ENCODE peak calls at places on chromosome 5, in five cellular contexts. One of them, this sample, is unnamed.

GRCh38 chr5:148794729-148795590 is 31.5 kb upstream of the ADRB2 start:
- DNase-seq in GM12891: no peak
- DNase-seq in HepG2: no peak
- DNase-seq in GM12878: no peak
- DNase-seq in H1: no peak
- DNase-seq in this sample: no peak

GRCh38 chr5:57171818-57172465 is 1.9 kb upstream of the GPBP1 start:
- DNase-seq in GM12891: no peak
- DNase-seq in HepG2: no peak
- DNase-seq in GM12878: no peak
- DNase-seq in H1: no peak
- DNase-seq in this sample: no peak

GRCh38 chr5:103465891-103466290 is 96.7 kb downstream of the NUDT12 start:
- DNase-seq in GM12891: no peak
- DNase-seq in HepG2: no peak
- DNase-seq in GM12878: no peak
- DNase-seq in H1: no peak
- DNase-seq in this sample: no peak

GRCh38 chr5:82597437-82597836 is 319.3 kb upstream of the RPS23 start:
- DNase-seq in GM12891: no peak
- DNase-seq in HepG2: no peak
- DNase-seq in GM12878: no peak
- DNase-seq in H1: no peak
- DNase-seq in this sample: no peak

GRCh38 chr5:79235222-79235577 is 731 bp upstream of the JMY start:
- DNase-seq in GM12891: no peak
- DNase-seq in HepG2: peak
- DNase-seq in GM12878: no peak
- DNase-seq in H1: no peak
- DNase-seq in this sample: no peak

GRCh38 chr5:61931236-61931635 is 374.8 kb upstream of the KIF2A start:
- DNase-seq in GM12891: no peak
- DNase-seq in HepG2: no peak
- DNase-seq in GM12878: no peak
- DNase-seq in H1: no peak
- DNase-seq in this sample: no peak

GRCh38 chr5:166562246-166562645 is 1729.2 kb upstream of the WWC1 start:
- DNase-seq in GM12891: no peak
- DNase-seq in HepG2: no peak
- DNase-seq in GM12878: no peak
- DNase-seq in H1: no peak
- DNase-seq in this sample: no peak

GRCh38 chr5:93884254-93884653 is 142.9 kb upstream of the POU5F2 start:
- DNase-seq in GM12891: no peak
- DNase-seq in HepG2: no peak
- DNase-seq in GM12878: no peak
- DNase-seq in H1: no peak
- DNase-seq in this sample: no peak

GRCh38 chr5:57684299-57684702 is 201.7 kb upstream of the ACTBL2 start:
- DNase-seq in GM12891: no peak
- DNase-seq in HepG2: no peak
- DNase-seq in GM12878: no peak
- DNase-seq in H1: no peak
- DNase-seq in this sample: no peak

GRCh38 chr5:113119271-113119924 is 142.8 kb downstream of the DCP2 start:
- DNase-seq in GM12891: no peak
- DNase-seq in HepG2: no peak
- DNase-seq in GM12878: no peak
- DNase-seq in H1: no peak
- DNase-seq in this sample: no peak

GRCh38 chr5:145887976-145888574 is 15.3 kb upstream of the GRXCR2 start:
- DNase-seq in GM12891: no peak
- DNase-seq in HepG2: peak
- DNase-seq in GM12878: no peak
- DNase-seq in H1: peak
- DNase-seq in this sample: no peak

GRCh38 chr5:78720997-78721396 is 72.4 kb upstream of the LHFPL2 start:
- DNase-seq in GM12891: no peak
- DNase-seq in HepG2: no peak
- DNase-seq in GM12878: no peak
- DNase-seq in H1: no peak
- DNase-seq in this sample: no peak

GRCh38 chr5:102152906-102153787 is 142.9 kb downstream of the SLCO4C1 start:
- DNase-seq in GM12891: no peak
- DNase-seq in HepG2: peak
- DNase-seq in GM12878: no peak
- DNase-seq in H1: no peak
- DNase-seq in this sample: no peak

GRCh38 chr5:91643796-91644195 is 260.7 kb upstream of the ARRDC3 start:
- DNase-seq in GM12891: no peak
- DNase-seq in HepG2: no peak
- DNase-seq in GM12878: no peak
- DNase-seq in H1: no peak
- DNase-seq in this sample: no peak

GRCh38 chr5:43555895-43556606 is 826 bp downstream of the PAIP1 start:
- DNase-seq in GM12891: peak
- DNase-seq in HepG2: peak
- DNase-seq in GM12878: no peak
- DNase-seq in H1: no peak
- DNase-seq in this sample: peak

GRCh38 chr5:146794326-146795029 is 84.1 kb downstream of the PPP2R2B start:
- DNase-seq in GM12891: no peak
- DNase-seq in HepG2: no peak
- DNase-seq in GM12878: no peak
- DNase-seq in H1: no peak
- DNase-seq in this sample: no peak

GRCh38 chr5:96072791-96073165 is 111.1 kb upstream of the ELL2 start:
- DNase-seq in GM12891: no peak
- DNase-seq in HepG2: no peak
- DNase-seq in GM12878: no peak
- DNase-seq in H1: no peak
- DNase-seq in this sample: no peak

GRCh38 chr5:33513786-33514185 is 73.0 kb downstream of the TARS1 start:
- DNase-seq in GM12891: no peak
- DNase-seq in HepG2: no peak
- DNase-seq in GM12878: no peak
- DNase-seq in H1: no peak
- DNase-seq in this sample: no peak

GRCh38 chr5:125045647-125046046 is 299.2 kb upstream of the ZNF608 start:
- DNase-seq in GM12891: no peak
- DNase-seq in HepG2: no peak
- DNase-seq in GM12878: no peak
- DNase-seq in H1: no peak
- DNase-seq in this sample: no peak

DNA sequence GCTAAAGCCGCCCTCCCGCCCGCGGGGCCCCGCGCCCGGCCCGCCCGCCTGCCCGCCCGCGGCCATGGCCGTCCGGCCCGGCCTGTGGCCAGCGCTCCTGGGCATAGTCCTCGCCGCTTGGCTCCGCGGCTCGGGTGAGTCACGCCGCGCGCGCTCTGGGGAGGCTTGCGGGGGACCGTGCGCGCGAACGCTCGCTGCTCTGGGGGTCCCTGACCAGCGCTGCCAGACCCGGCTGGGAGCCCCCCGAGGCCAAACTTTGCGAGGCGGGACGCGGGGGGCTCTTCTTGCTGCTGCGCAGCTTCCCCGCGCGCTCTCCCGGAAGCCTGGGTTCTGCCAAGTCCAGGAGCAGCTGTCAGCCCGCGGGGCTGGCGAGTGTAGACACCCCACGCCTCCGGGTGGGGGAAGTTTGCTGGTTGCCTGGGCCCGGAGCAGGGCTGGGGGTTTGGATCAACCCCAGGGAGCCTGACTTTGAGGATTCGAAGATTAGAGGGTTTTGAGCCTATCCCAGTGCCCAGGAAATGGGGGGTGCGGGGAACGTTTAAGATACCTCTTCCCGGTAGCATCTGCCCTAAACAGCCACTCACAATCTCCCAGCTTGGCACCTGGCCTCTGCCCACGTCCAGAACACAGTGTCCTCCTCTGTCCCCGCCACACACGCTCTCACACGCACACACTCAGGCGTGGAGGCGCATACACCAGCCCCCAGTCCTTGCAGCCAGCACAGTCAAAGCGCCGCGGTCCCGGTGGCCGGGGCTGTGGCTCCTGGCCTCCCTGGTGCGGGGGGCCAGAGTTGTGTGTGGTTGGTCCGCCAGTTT is 535 bp downstream of the UNC5A start:
- DNase-seq in GM12891: no peak
- DNase-seq in HepG2: no peak
- DNase-seq in GM12878: no peak
- DNase-seq in H1: no peak
- DNase-seq in this sample: no peak
- TF ChIP-seq TAF1 in GM12891: no peak
- TF ChIP-seq TAF1 in HepG2: no peak
- TF ChIP-seq TAF1 in GM12878: no peak
- TF ChIP-seq TAF1 in H1: no peak
- TF ChIP-seq TAF1 in this sample: no peak

GRCh38 chr5:10744681-10745080 is 16.4 kb downstream of the DAP start:
- DNase-seq in GM12891: no peak
- DNase-seq in HepG2: no peak
- DNase-seq in GM12878: no peak
- DNase-seq in H1: no peak
- DNase-seq in this sample: no peak

GRCh38 chr5:10745133-10745532 is 15.9 kb downstream of the DAP start:
- DNase-seq in GM12891: no peak
- DNase-seq in HepG2: no peak
- DNase-seq in GM12878: no peak
- DNase-seq in H1: no peak
- DNase-seq in this sample: no peak

GRCh38 chr5:10750909-10751308 is 10.1 kb downstream of the DAP start:
- DNase-seq in GM12891: no peak
- DNase-seq in HepG2: no peak
- DNase-seq in GM12878: no peak
- DNase-seq in H1: no peak
- DNase-seq in this sample: no peak

GRCh38 chr5:10747678-10748622 is 13.1 kb downstream of the DAP start:
- DNase-seq in GM12891: no peak
- DNase-seq in HepG2: peak
- DNase-seq in GM12878: no peak
- DNase-seq in H1: no peak
- DNase-seq in this sample: no peak

DNA sequence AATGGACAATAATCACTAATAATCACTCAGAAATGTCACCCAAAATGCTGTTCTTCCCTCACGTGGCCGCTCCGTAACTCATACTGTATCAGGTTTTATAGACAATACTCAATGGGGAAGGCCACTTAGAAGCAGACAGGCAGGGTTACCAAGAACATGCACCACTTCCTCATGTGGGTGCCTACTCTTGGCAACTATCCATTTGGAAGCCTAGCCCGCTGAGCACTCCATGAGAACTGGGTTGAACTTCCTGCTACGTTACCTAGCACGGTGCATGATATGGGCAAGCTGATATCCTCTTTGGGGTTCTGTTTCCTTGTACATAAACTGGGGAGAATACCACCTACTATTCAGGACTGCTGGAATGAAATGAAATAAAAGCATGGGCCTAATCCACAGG is 14.3 kb downstream of the DAP start:
- DNase-seq in GM12891: no peak
- DNase-seq in HepG2: no peak
- DNase-seq in GM12878: no peak
- DNase-seq in H1: no peak
- DNase-seq in this sample: no peak
- TF ChIP-seq POLR2AphosphoS5 in GM12891: no peak
- TF ChIP-seq POLR2AphosphoS5 in HepG2: no peak
- TF ChIP-seq POLR2AphosphoS5 in GM12878: no peak
- TF ChIP-seq POLR2AphosphoS5 in H1: no peak
- TF ChIP-seq POLR2AphosphoS5 in this sample: no peak

GRCh38 chr5:35182541-35183242 is 47.6 kb downstream of the PRLR start:
- DNase-seq in GM12891: no peak
- DNase-seq in HepG2: no peak
- DNase-seq in GM12878: no peak
- DNase-seq in H1: no peak
- DNase-seq in this sample: no peak

GRCh38 chr5:35186749-35187148 is 43.5 kb downstream of the PRLR start:
- DNase-seq in GM12891: no peak
- DNase-seq in HepG2: no peak
- DNase-seq in GM12878: no peak
- DNase-seq in H1: no peak
- DNase-seq in this sample: no peak

GRCh38 chr5:35188041-35188457 is 42.2 kb downstream of the PRLR start:
- DNase-seq in GM12891: no peak
- DNase-seq in HepG2: no peak
- DNase-seq in GM12878: no peak
- DNase-seq in H1: no peak
- DNase-seq in this sample: no peak

GRCh38 chr5:35183243-35183955 is 46.9 kb downstream of the PRLR start:
- DNase-seq in GM12891: peak
- DNase-seq in HepG2: peak
- DNase-seq in GM12878: peak
- DNase-seq in H1: peak
- DNase-seq in this sample: no peak

DNA sequence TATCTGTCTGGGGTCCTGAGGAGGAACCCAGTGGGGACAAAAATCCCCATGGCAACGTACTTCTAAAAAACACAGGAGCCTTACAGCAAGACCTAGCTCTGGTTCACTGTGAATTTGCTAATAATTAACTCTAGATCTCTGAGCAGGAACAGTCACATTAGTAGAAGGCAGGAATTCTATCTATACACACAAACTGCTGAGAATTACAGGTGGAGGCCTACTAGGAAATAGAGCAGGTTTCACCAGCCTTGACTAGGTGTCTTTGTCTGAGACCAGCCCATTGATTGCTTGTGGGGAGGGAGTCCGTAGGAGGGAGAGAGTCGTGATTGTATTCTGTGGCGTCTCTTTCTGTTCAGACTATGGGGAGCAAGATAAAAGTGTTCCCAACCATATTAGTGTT is 44.8 kb downstream of the PRLR start:
- DNase-seq in GM12891: no peak
- DNase-seq in HepG2: peak
- DNase-seq in GM12878: no peak
- DNase-seq in H1: no peak
- DNase-seq in this sample: no peak
- TF ChIP-seq TAF1 in GM12891: no peak
- TF ChIP-seq TAF1 in HepG2: no peak
- TF ChIP-seq TAF1 in GM12878: no peak
- TF ChIP-seq TAF1 in H1: no peak
- TF ChIP-seq TAF1 in this sample: no peak

DNA sequence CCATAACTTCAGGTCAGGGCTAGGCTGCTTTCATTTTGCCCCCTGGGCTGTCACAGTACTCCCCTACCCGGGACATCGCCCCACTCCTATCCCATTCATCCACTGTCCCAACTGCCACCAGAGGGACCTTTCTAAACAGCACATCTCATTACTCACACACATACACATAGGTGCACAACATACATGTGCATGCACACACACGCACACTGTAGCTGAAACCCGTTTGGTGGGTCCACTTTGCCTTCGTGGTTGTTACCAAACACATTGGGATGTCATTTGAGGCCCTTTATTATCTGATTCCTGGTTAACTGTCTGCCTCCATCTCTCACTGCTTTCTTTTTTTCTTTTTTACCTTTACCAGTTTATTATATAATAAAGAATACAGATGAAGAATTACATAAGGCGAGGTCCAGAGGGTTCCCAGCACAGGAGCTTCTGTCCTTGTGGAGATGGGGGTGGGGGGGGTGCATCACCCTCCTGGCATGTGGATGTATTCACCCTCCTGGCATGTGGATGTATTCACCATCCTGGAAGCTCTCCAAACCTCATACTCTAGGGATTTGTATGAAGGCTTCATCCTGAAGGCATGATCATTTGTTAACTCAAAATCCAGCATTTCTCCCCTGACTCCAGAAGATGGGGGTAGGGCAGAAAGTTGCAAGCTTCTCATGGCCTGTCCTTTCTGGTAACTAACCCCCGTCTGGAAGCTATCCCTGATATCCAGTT is 186.0 kb downstream of the GOLPH3 start:
- DNase-seq in GM12891: no peak
- DNase-seq in HepG2: no peak
- DNase-seq in GM12878: no peak
- DNase-seq in H1: no peak
- DNase-seq in this sample: no peak
- TF ChIP-seq POLR2AphosphoS5 in GM12891: no peak
- TF ChIP-seq POLR2AphosphoS5 in HepG2: no peak
- TF ChIP-seq POLR2AphosphoS5 in GM12878: no peak
- TF ChIP-seq POLR2AphosphoS5 in H1: no peak
- TF ChIP-seq POLR2AphosphoS5 in this sample: no peak